ENCODE peak calls at places on chromosomes 7 and 10, in eight cellular contexts. Q, A, T, P, O, M, J and K are unnamed samples.

GRCh38 chr10:7417103-7417623 is 6.3 kb upstream of the SFMBT2 start:
- DNase-seq in O (peak), Q (no peak), A (peak), M (peak), T (peak), J (no peak), P (no peak), K (no peak)

GRCh38 chr10:79936625-79937255 is 12.2 kb downstream of the SFTPD start:
- DNase-seq in P (no peak), M (no peak), J (peak), Q (no peak), A (no peak), T (no peak), O (no peak), K (no peak)

GRCh38 chr10:46992794-46993552 is 81.7 kb downstream of the PTPN20 start:
- DNase-seq in A (peak), M (peak), J (no peak), Q (no peak), O (peak), P (peak), T (peak), K (peak)

GRCh38 chr7:80027616-80028173 is 106.9 kb upstream of the GNAI1 start:
- DNase-seq in Q (no peak), P (no peak), O (no peak), T (no peak), J (no peak), M (no peak), A (no peak), K (no peak)

GRCh38 chr10:119313645-119314044 is 106.3 kb downstream of the GRK5 start:
- DNase-seq in A (no peak), Q (no peak), T (no peak), P (no peak), J (peak), O (no peak), M (no peak), K (no peak)

GRCh38 chr7:30068117-30068516 is 39.9 kb downstream of the PLEKHA8 start:
- DNase-seq in P (no peak), T (no peak), Q (no peak), J (no peak), A (no peak), M (peak), O (peak), K (no peak)

GRCh38 chr7:96921771-96922170 is 83.6 kb upstream of the DLX6 start:
- DNase-seq in T (no peak), Q (no peak), A (no peak), O (no peak), M (no peak), J (no peak), P (no peak), K (no peak)

GRCh38 chr10:73992899-73993788 is 4.8 kb upstream of the VCL start:
- DNase-seq in P (no peak), J (no peak), O (no peak), Q (no peak), A (no peak), M (no peak), T (peak), K (no peak)

GRCh38 chr10:112446055-112446854 is 459 bp downstream of the ZDHHC6 start:
- DNase-seq in O (no peak), M (peak), Q (no peak), J (no peak), T (peak), A (no peak), P (peak), K (no peak)

GRCh38 chr10:44337081-44337480 is 47.8 kb downstream of the CXCL12 start:
- DNase-seq in O (no peak), T (no peak), P (no peak), Q (no peak), J (peak), A (no peak), M (no peak), K (no peak)

GRCh38 chr7:104552102-104552501 is 223.7 kb downstream of the LHFPL3 start:
- DNase-seq in J (no peak), P (peak), A (peak), M (peak), Q (no peak), T (peak), O (no peak), K (peak)

GRCh38 chr7:39016609-39017008 is 38.9 kb downstream of the POU6F2 start:
- DNase-seq in J (no peak), O (no peak), T (no peak), A (no peak), M (peak), Q (no peak), P (peak), K (no peak)

GRCh38 chr7:44634839-44635591 is 28.6 kb downstream of the OGDH start:
- DNase-seq in T (no peak), Q (no peak), O (no peak), J (no peak), A (no peak), P (peak), M (no peak), K (peak)

GRCh38 chr7:101608772-101609713 is 20.1 kb downstream of the MYL10 start:
- DNase-seq in M (peak), A (no peak), P (peak), O (no peak), T (no peak), Q (no peak), J (no peak), K (no peak)

GRCh38 chr7:4151926-4152549 is 530.1 kb upstream of the FOXK1 start:
- DNase-seq in J (no peak), P (no peak), O (no peak), T (no peak), M (no peak), A (no peak), Q (no peak), K (no peak)

GRCh38 chr10:119270893-119271361 is 63.6 kb downstream of the GRK5 start:
- DNase-seq in A (no peak), Q (no peak), M (peak), T (peak), O (no peak), J (peak), P (peak), K (peak)